ENCODE peak calls at places on chromosomes 7 and 10, in nine cellular contexts. One of them, this sample, is unnamed.

GRCh38 chr10:110820321-110820814 is 51.4 kb upstream of the PDCD4 start:
- DNase-seq in right lobe of liver: no peak
- DNase-seq in IMR-90: no peak
- DNase-seq in HCT116: no peak
- DNase-seq in ovary: peak
- DNase-seq in NB4: no peak
- DNase-seq in endothelial cell of umbilical vein: peak
- DNase-seq in body of pancreas: peak
- DNase-seq in HepG2: no peak
- DNase-seq in this sample: no peak

GRCh38 chr7:1085910-1086421 is 1.9 kb upstream of the GPER1 start:
- DNase-seq in NB4: no peak
- DNase-seq in body of pancreas: no peak
- DNase-seq in endothelial cell of umbilical vein: peak
- DNase-seq in ovary: no peak
- DNase-seq in HepG2: no peak
- DNase-seq in right lobe of liver: no peak
- DNase-seq in HCT116: no peak
- DNase-seq in IMR-90: peak
- DNase-seq in this sample: no peak

GRCh38 chr10:77863446-77863845 is 63.1 kb downstream of the DLG5 start:
- DNase-seq in right lobe of liver: no peak
- DNase-seq in HepG2: no peak
- DNase-seq in ovary: no peak
- DNase-seq in HCT116: no peak
- DNase-seq in endothelial cell of umbilical vein: peak
- DNase-seq in body of pancreas: no peak
- DNase-seq in IMR-90: no peak
- DNase-seq in NB4: no peak
- DNase-seq in this sample: no peak

GRCh38 chr7:130141161-130141857 is 63.9 kb downstream of the TMEM209 start:
- DNase-seq in IMR-90: peak
- DNase-seq in NB4: no peak
- DNase-seq in endothelial cell of umbilical vein: peak
- DNase-seq in HCT116: no peak
- DNase-seq in HepG2: no peak
- DNase-seq in body of pancreas: peak
- DNase-seq in right lobe of liver: peak
- DNase-seq in ovary: peak
- DNase-seq in this sample: peak

GRCh38 chr10:49663596-49663995 is 15.9 kb upstream of the C10orf53 start:
- DNase-seq in NB4: no peak
- DNase-seq in HCT116: no peak
- DNase-seq in endothelial cell of umbilical vein: no peak
- DNase-seq in HepG2: no peak
- DNase-seq in IMR-90: no peak
- DNase-seq in body of pancreas: no peak
- DNase-seq in right lobe of liver: no peak
- DNase-seq in ovary: no peak
- DNase-seq in this sample: no peak

GRCh38 chr10:101967713-101968112 is 88.3 kb downstream of the ARMH3 start:
- DNase-seq in NB4: no peak
- DNase-seq in ovary: no peak
- DNase-seq in HCT116: no peak
- DNase-seq in HepG2: no peak
- DNase-seq in IMR-90: peak
- DNase-seq in body of pancreas: no peak
- DNase-seq in endothelial cell of umbilical vein: no peak
- DNase-seq in right lobe of liver: no peak
- DNase-seq in this sample: no peak

GRCh38 chr10:112424658-112425057 is 22.1 kb downstream of the ZDHHC6 start:
- DNase-seq in IMR-90: no peak
- DNase-seq in HepG2: no peak
- DNase-seq in endothelial cell of umbilical vein: no peak
- DNase-seq in right lobe of liver: no peak
- DNase-seq in ovary: no peak
- DNase-seq in body of pancreas: no peak
- DNase-seq in NB4: no peak
- DNase-seq in HCT116: no peak
- DNase-seq in this sample: no peak

GRCh38 chr10:104589871-104590270 is 51.2 kb upstream of the SORCS3 start:
- DNase-seq in ovary: no peak
- DNase-seq in body of pancreas: no peak
- DNase-seq in HCT116: peak
- DNase-seq in HepG2: no peak
- DNase-seq in right lobe of liver: no peak
- DNase-seq in IMR-90: peak
- DNase-seq in endothelial cell of umbilical vein: no peak
- DNase-seq in NB4: no peak
- DNase-seq in this sample: no peak

GRCh38 chr7:2634265-2635145 is 2.7 kb downstream of the TTYH3 start:
- DNase-seq in ovary: no peak
- DNase-seq in IMR-90: no peak
- DNase-seq in HepG2: no peak
- DNase-seq in body of pancreas: no peak
- DNase-seq in right lobe of liver: no peak
- DNase-seq in NB4: no peak
- DNase-seq in HCT116: no peak
- DNase-seq in endothelial cell of umbilical vein: no peak
- DNase-seq in this sample: no peak

GRCh38 chr10:112658900-112659328 is 211.9 kb downstream of the VTI1A start:
- DNase-seq in right lobe of liver: no peak
- DNase-seq in HCT116: peak
- DNase-seq in endothelial cell of umbilical vein: no peak
- DNase-seq in body of pancreas: no peak
- DNase-seq in HepG2: peak
- DNase-seq in IMR-90: no peak
- DNase-seq in NB4: no peak
- DNase-seq in ovary: no peak
- DNase-seq in this sample: no peak

GRCh38 chr7:78704504-78704903 is 749.0 kb downstream of the MAGI2 start:
- DNase-seq in ovary: no peak
- DNase-seq in HepG2: no peak
- DNase-seq in IMR-90: no peak
- DNase-seq in NB4: no peak
- DNase-seq in right lobe of liver: no peak
- DNase-seq in HCT116: no peak
- DNase-seq in endothelial cell of umbilical vein: no peak
- DNase-seq in body of pancreas: no peak
- DNase-seq in this sample: no peak

GRCh38 chr7:147483634-147484292 is 1106.8 kb upstream of the C7orf33 start:
- DNase-seq in body of pancreas: no peak
- DNase-seq in IMR-90: peak
- DNase-seq in right lobe of liver: no peak
- DNase-seq in HCT116: no peak
- DNase-seq in endothelial cell of umbilical vein: no peak
- DNase-seq in HepG2: no peak
- DNase-seq in NB4: no peak
- DNase-seq in ovary: no peak
- DNase-seq in this sample: no peak

GRCh38 chr10:14547826-14548225 is 217.1 kb upstream of the FRMD4A start:
- DNase-seq in body of pancreas: no peak
- DNase-seq in ovary: no peak
- DNase-seq in right lobe of liver: no peak
- DNase-seq in endothelial cell of umbilical vein: no peak
- DNase-seq in HCT116: no peak
- DNase-seq in IMR-90: no peak
- DNase-seq in NB4: no peak
- DNase-seq in HepG2: no peak
- DNase-seq in this sample: no peak

GRCh38 chr7:36970551-36971514 is 246.5 kb upstream of the AOAH start:
- DNase-seq in ovary: no peak
- DNase-seq in HepG2: peak
- DNase-seq in right lobe of liver: no peak
- DNase-seq in body of pancreas: no peak
- DNase-seq in NB4: no peak
- DNase-seq in HCT116: no peak
- DNase-seq in IMR-90: no peak
- DNase-seq in endothelial cell of umbilical vein: no peak
- DNase-seq in this sample: no peak

GRCh38 chr10:24382596-24382978 is 173.6 kb downstream of the KIAA1217 start:
- DNase-seq in endothelial cell of umbilical vein: no peak
- DNase-seq in NB4: no peak
- DNase-seq in HepG2: no peak
- DNase-seq in IMR-90: no peak
- DNase-seq in body of pancreas: no peak
- DNase-seq in right lobe of liver: no peak
- DNase-seq in ovary: no peak
- DNase-seq in HCT116: no peak
- DNase-seq in this sample: no peak

GRCh38 chr10:34008641-34009040 is 674.2 kb upstream of the NRP1 start:
- DNase-seq in NB4: no peak
- DNase-seq in endothelial cell of umbilical vein: no peak
- DNase-seq in IMR-90: no peak
- DNase-seq in right lobe of liver: no peak
- DNase-seq in ovary: no peak
- DNase-seq in body of pancreas: no peak
- DNase-seq in HCT116: no peak
- DNase-seq in HepG2: no peak
- DNase-seq in this sample: no peak

GRCh38 chr10:80700252-80700651 is 162.6 kb downstream of the SH2D4B start:
- DNase-seq in HepG2: no peak
- DNase-seq in body of pancreas: no peak
- DNase-seq in HCT116: no peak
- DNase-seq in right lobe of liver: no peak
- DNase-seq in ovary: no peak
- DNase-seq in IMR-90: no peak
- DNase-seq in NB4: no peak
- DNase-seq in endothelial cell of umbilical vein: no peak
- DNase-seq in this sample: no peak

GRCh38 chr10:112585052-112585451 is 138.0 kb downstream of the VTI1A start:
- DNase-seq in ovary: no peak
- DNase-seq in endothelial cell of umbilical vein: no peak
- DNase-seq in IMR-90: peak
- DNase-seq in right lobe of liver: no peak
- DNase-seq in NB4: no peak
- DNase-seq in body of pancreas: no peak
- DNase-seq in HepG2: no peak
- DNase-seq in HCT116: peak
- DNase-seq in this sample: no peak

GRCh38 chr10:88115968-88116367 is 252.5 kb downstream of the PTEN start:
- DNase-seq in NB4: no peak
- DNase-seq in HCT116: no peak
- DNase-seq in HepG2: no peak
- DNase-seq in endothelial cell of umbilical vein: no peak
- DNase-seq in right lobe of liver: no peak
- DNase-seq in IMR-90: peak
- DNase-seq in ovary: no peak
- DNase-seq in body of pancreas: no peak
- DNase-seq in this sample: no peak

GRCh38 chr10:630581-631073 is 58.8 kb downstream of the DIP2C start:
- DNase-seq in endothelial cell of umbilical vein: no peak
- DNase-seq in IMR-90: no peak
- DNase-seq in HepG2: no peak
- DNase-seq in right lobe of liver: peak
- DNase-seq in HCT116: no peak
- DNase-seq in ovary: no peak
- DNase-seq in NB4: no peak
- DNase-seq in body of pancreas: no peak
- DNase-seq in this sample: no peak

GRCh38 chr10:100021322-100021721 is 11.6 kb upstream of the DNMBP start:
- DNase-seq in HepG2: no peak
- DNase-seq in ovary: no peak
- DNase-seq in endothelial cell of umbilical vein: no peak
- DNase-seq in IMR-90: no peak
- DNase-seq in HCT116: no peak
- DNase-seq in right lobe of liver: no peak
- DNase-seq in body of pancreas: no peak
- DNase-seq in NB4: no peak
- DNase-seq in this sample: no peak

GRCh38 chr10:35495521-35496238 is 109.5 kb upstream of the GJD4 start:
- DNase-seq in body of pancreas: no peak
- DNase-seq in endothelial cell of umbilical vein: peak
- DNase-seq in right lobe of liver: no peak
- DNase-seq in IMR-90: peak
- DNase-seq in HepG2: peak
- DNase-seq in NB4: peak
- DNase-seq in ovary: no peak
- DNase-seq in HCT116: no peak
- DNase-seq in this sample: no peak

GRCh38 chr7:128912281-128912680 is 1.8 kb upstream of the KCP start:
- DNase-seq in body of pancreas: no peak
- DNase-seq in HepG2: no peak
- DNase-seq in endothelial cell of umbilical vein: no peak
- DNase-seq in IMR-90: no peak
- DNase-seq in NB4: no peak
- DNase-seq in ovary: no peak
- DNase-seq in HCT116: no peak
- DNase-seq in right lobe of liver: no peak
- DNase-seq in this sample: no peak

GRCh38 chr10:52455095-52455494 is 141.0 kb downstream of the DKK1 start:
- DNase-seq in endothelial cell of umbilical vein: no peak
- DNase-seq in body of pancreas: no peak
- DNase-seq in IMR-90: peak
- DNase-seq in HCT116: no peak
- DNase-seq in ovary: no peak
- DNase-seq in right lobe of liver: no peak
- DNase-seq in NB4: no peak
- DNase-seq in HepG2: no peak
- DNase-seq in this sample: no peak
- TF ChIP-seq POLR2A in endothelial cell of umbilical vein: no peak
- TF ChIP-seq POLR2A in body of pancreas: no peak
- TF ChIP-seq POLR2A in IMR-90: no peak
- TF ChIP-seq POLR2A in HCT116: peak
- TF ChIP-seq POLR2A in ovary: no peak
- TF ChIP-seq POLR2A in right lobe of liver: no peak
- TF ChIP-seq POLR2A in NB4: no peak
- TF ChIP-seq POLR2A in HepG2: no peak
- TF ChIP-seq POLR2A in this sample: no peak

GRCh38 chr7:149803551-149804074 is 30.2 kb upstream of the ZNF467 start:
- DNase-seq in HCT116: no peak
- DNase-seq in right lobe of liver: no peak
- DNase-seq in endothelial cell of umbilical vein: no peak
- DNase-seq in body of pancreas: no peak
- DNase-seq in IMR-90: no peak
- DNase-seq in HepG2: no peak
- DNase-seq in NB4: no peak
- DNase-seq in ovary: no peak
- DNase-seq in this sample: no peak
- TF ChIP-seq POLR2A in HCT116: no peak
- TF ChIP-seq POLR2A in right lobe of liver: no peak
- TF ChIP-seq POLR2A in endothelial cell of umbilical vein: no peak
- TF ChIP-seq POLR2A in body of pancreas: no peak
- TF ChIP-seq POLR2A in IMR-90: no peak
- TF ChIP-seq POLR2A in HepG2: no peak
- TF ChIP-seq POLR2A in NB4: no peak
- TF ChIP-seq POLR2A in ovary: no peak
- TF ChIP-seq POLR2A in this sample: no peak

GRCh38 chr7:46982928-46983327 is 599.0 kb downstream of the TNS3 start:
- DNase-seq in IMR-90: no peak
- DNase-seq in HCT116: no peak
- DNase-seq in NB4: no peak
- DNase-seq in body of pancreas: no peak
- DNase-seq in HepG2: no peak
- DNase-seq in ovary: no peak
- DNase-seq in endothelial cell of umbilical vein: no peak
- DNase-seq in right lobe of liver: no peak
- DNase-seq in this sample: no peak
- TF ChIP-seq POLR2A in IMR-90: no peak
- TF ChIP-seq POLR2A in HCT116: no peak
- TF ChIP-seq POLR2A in NB4: no peak
- TF ChIP-seq POLR2A in body of pancreas: no peak
- TF ChIP-seq POLR2A in HepG2: no peak
- TF ChIP-seq POLR2A in ovary: no peak
- TF ChIP-seq POLR2A in endothelial cell of umbilical vein: no peak
- TF ChIP-seq POLR2A in right lobe of liver: no peak
- TF ChIP-seq POLR2A in this sample: no peak

GRCh38 chr10:31318854-31319601 is at the start of gene ZEB1:
- DNase-seq in endothelial cell of umbilical vein: peak
- DNase-seq in body of pancreas: peak
- DNase-seq in IMR-90: peak
- DNase-seq in right lobe of liver: peak
- DNase-seq in ovary: peak
- DNase-seq in NB4: peak
- DNase-seq in HCT116: peak
- DNase-seq in HepG2: peak
- DNase-seq in this sample: peak
- TF ChIP-seq POLR2A in endothelial cell of umbilical vein: no peak
- TF ChIP-seq POLR2A in body of pancreas: peak
- TF ChIP-seq POLR2A in IMR-90: peak
- TF ChIP-seq POLR2A in right lobe of liver: peak
- TF ChIP-seq POLR2A in ovary: peak
- TF ChIP-seq POLR2A in NB4: peak
- TF ChIP-seq POLR2A in HCT116: no peak
- TF ChIP-seq POLR2A in HepG2: peak
- TF ChIP-seq POLR2A in this sample: peak

This sample was measured in erythroblast.